ENCODE peak calls at places on chromosomes 7 and 10, in four cellular contexts. One of them, this sample, is unnamed.

GRCh38 chr7:3300221-3300650 is 816 bp upstream of the SDK1 start:
- DNase-seq in colonic mucosa: no peak
- DNase-seq in sigmoid colon: peak; percentile 71
- DNase-seq in Panc1: no peak
- DNase-seq in this sample: no peak

GRCh38 chr10:103153765-103154197 is 39.3 kb downstream of the NT5C2 start:
- DNase-seq in Panc1: no peak
- DNase-seq in colonic mucosa: no peak
- DNase-seq in sigmoid colon: no peak
- DNase-seq in this sample: no peak

GRCh38 chr7:116285252-116285651 is 74.9 kb downstream of the TES start:
- DNase-seq in sigmoid colon: no peak
- DNase-seq in Panc1: no peak
- DNase-seq in colonic mucosa: no peak
- DNase-seq in this sample: no peak

GRCh38 chr7:138584283-138584682 is 116.9 kb downstream of the SVOPL start:
- DNase-seq in sigmoid colon: no peak
- DNase-seq in Panc1: no peak
- DNase-seq in colonic mucosa: no peak
- DNase-seq in this sample: no peak

GRCh38 chr7:127758105-127758504 is 106.1 kb downstream of the SND1 start:
- DNase-seq in Panc1: no peak
- DNase-seq in colonic mucosa: no peak
- DNase-seq in sigmoid colon: no peak
- DNase-seq in this sample: no peak

GRCh38 chr7:84450802-84451201 is 256.2 kb upstream of the SEMA3A start:
- DNase-seq in sigmoid colon: no peak
- DNase-seq in Panc1: no peak
- DNase-seq in colonic mucosa: no peak
- DNase-seq in this sample: no peak

GRCh38 chr10:102431452-102432124 is 786 bp downstream of the CUEDC2 start:
- DNase-seq in Panc1: no peak
- DNase-seq in colonic mucosa: no peak
- DNase-seq in sigmoid colon: no peak
- DNase-seq in this sample: no peak

GRCh38 chr7:129917934-129918333 is 34.8 kb downstream of the UBE2H start:
- DNase-seq in Panc1: no peak
- DNase-seq in colonic mucosa: no peak
- DNase-seq in sigmoid colon: no peak
- DNase-seq in this sample: no peak

GRCh38 chr7:150739045-150739432 is 1.8 kb downstream of the GIMAP5 start:
- DNase-seq in Panc1: no peak
- DNase-seq in colonic mucosa: no peak
- DNase-seq in sigmoid colon: no peak
- DNase-seq in this sample: no peak

GRCh38 chr10:58651040-58651439 is 138.4 kb downstream of the BICC1 start:
- DNase-seq in Panc1: no peak
- DNase-seq in sigmoid colon: no peak
- DNase-seq in colonic mucosa: no peak
- DNase-seq in this sample: no peak

GRCh38 chr10:92891885-92892705 is 43.8 kb downstream of the EXOC6 start:
- DNase-seq in Panc1: peak; percentile 96
- DNase-seq in colonic mucosa: peak; percentile 74
- DNase-seq in sigmoid colon: peak; percentile 68
- DNase-seq in this sample: no peak

GRCh38 chr10:132151286-132151950 is 35.3 kb upstream of the DPYSL4 start:
- DNase-seq in colonic mucosa: no peak
- DNase-seq in Panc1: no peak
- DNase-seq in sigmoid colon: peak; percentile 46
- DNase-seq in this sample: no peak

GRCh38 chr7:157589680-157590079 is 252.9 kb downstream of the DNAJB6 start:
- DNase-seq in colonic mucosa: no peak
- DNase-seq in Panc1: no peak
- DNase-seq in sigmoid colon: peak; percentile 33
- DNase-seq in this sample: no peak

GRCh38 chr10:103889121-103889720 is 28.8 kb downstream of the STN1 start:
- DNase-seq in colonic mucosa: no peak
- DNase-seq in sigmoid colon: no peak
- DNase-seq in Panc1: no peak
- DNase-seq in this sample: no peak

GRCh38 chr7:111937164-111937563 is 269.0 kb downstream of the DOCK4 start:
- DNase-seq in colonic mucosa: no peak
- DNase-seq in sigmoid colon: no peak
- DNase-seq in Panc1: no peak
- DNase-seq in this sample: no peak

GRCh38 chr7:54354436-54354835 is 187.7 kb upstream of the VSTM2A start:
- DNase-seq in sigmoid colon: no peak
- DNase-seq in colonic mucosa: no peak
- DNase-seq in Panc1: peak; percentile 7
- DNase-seq in this sample: no peak

GRCh38 chr10:71585579-71586092 is 133.9 kb downstream of the C10orf105 start:
- DNase-seq in colonic mucosa: no peak
- DNase-seq in Panc1: no peak
- DNase-seq in sigmoid colon: no peak
- DNase-seq in this sample: no peak

GRCh38 chr7:80941206-80941758 is 22.4 kb upstream of the SEMA3C start:
- DNase-seq in sigmoid colon: no peak
- DNase-seq in colonic mucosa: no peak
- DNase-seq in Panc1: peak; percentile 92
- DNase-seq in this sample: no peak

GRCh38 chr7:45197461-45197860 is 39.9 kb downstream of the RAMP3 start:
- DNase-seq in Panc1: no peak
- DNase-seq in colonic mucosa: no peak
- DNase-seq in sigmoid colon: no peak
- DNase-seq in this sample: no peak

GRCh38 chr10:124480860-124481259 is 19.2 kb downstream of the LHPP start:
- DNase-seq in Panc1: no peak
- DNase-seq in colonic mucosa: no peak
- DNase-seq in sigmoid colon: no peak
- DNase-seq in this sample: no peak

GRCh38 chr7:37531225-37531624 is 82.6 kb upstream of the ELMO1 start:
- DNase-seq in sigmoid colon: no peak
- DNase-seq in colonic mucosa: no peak
- DNase-seq in Panc1: no peak
- DNase-seq in this sample: no peak

GRCh38 chr10:21292763-21293517 is 232.5 kb downstream of the SKIDA1 start:
- DNase-seq in colonic mucosa: peak; percentile 34
- DNase-seq in sigmoid colon: peak; percentile 74
- DNase-seq in Panc1: no peak
- DNase-seq in this sample: peak; percentile 65

GRCh38 chr7:32059289-32060045 is 10.7 kb downstream of the PDE1C start:
- DNase-seq in colonic mucosa: no peak
- DNase-seq in Panc1: no peak
- DNase-seq in sigmoid colon: no peak
- DNase-seq in this sample: no peak

GRCh38 chr10:44911081-44911540 is at the start of gene TMEM72:
- DNase-seq in Panc1: no peak
- DNase-seq in sigmoid colon: no peak
- DNase-seq in colonic mucosa: peak; percentile 80
- DNase-seq in this sample: no peak

GRCh38 chr10:132671171-132672154 is 114.5 kb downstream of the NKX6-2 start:
- DNase-seq in sigmoid colon: peak; percentile 50
- DNase-seq in Panc1: no peak
- DNase-seq in colonic mucosa: no peak
- DNase-seq in this sample: no peak

GRCh38 chr7:128744366-128744905 is 5.3 kb downstream of the CALU start:
- DNase-seq in Panc1: no peak
- DNase-seq in colonic mucosa: no peak
- DNase-seq in sigmoid colon: no peak
- DNase-seq in this sample: no peak

GRCh38 chr10:1652151-1652550 is 85.2 kb downstream of the ADARB2 start:
- DNase-seq in colonic mucosa: no peak
- DNase-seq in Panc1: no peak
- DNase-seq in sigmoid colon: peak; percentile 45
- DNase-seq in this sample: no peak